ENCODE peak calls at places on chromosome 7, in seven cellular contexts. J, C, X, A, I, F and R are unnamed samples.

GRCh38 chr7:133650487-133651292 is 397.8 kb downstream of the EXOC4 start:
- DNase-seq in J (no peak), C (no peak), X (no peak), A (no peak), I (no peak), F (no peak), R (no peak)

GRCh38 chr7:55177068-55177530 is 158.3 kb downstream of the EGFR start:
- DNase-seq in J (no peak), C (no peak), X (no peak), A (no peak), I (peak; percentile 81), F (no peak), R (peak; percentile 80)

GRCh38 chr7:46879783-46880182 is 702.1 kb downstream of the TNS3 start:
- DNase-seq in J (no peak), C (no peak), X (no peak), A (no peak), I (no peak), F (no peak), R (no peak)

GRCh38 chr7:29865526-29865925 is 59.2 kb downstream of the WIPF3 start:
- DNase-seq in J (no peak), C (no peak), X (no peak), A (peak; percentile 25), I (peak; percentile 88), F (no peak), R (peak; percentile 84)

GRCh38 chr7:128869138-128869943 is 6.7 kb downstream of the ATP6V1F start:
- DNase-seq in J (peak; percentile 2), C (no peak), X (no peak), A (peak; percentile 35), I (no peak), F (peak; percentile 72), R (no peak)

GRCh38 chr7:151990567-151990966 is 34.3 kb downstream of the GALNTL5 start:
- DNase-seq in J (no peak), C (no peak), X (no peak), A (peak; percentile 47), I (peak; percentile 66), F (no peak), R (peak; percentile 66)

GRCh38 chr7:90892213-90892612 is 296.1 kb downstream of the CDK14 start:
- DNase-seq in J (no peak), C (no peak), X (no peak), A (no peak), I (no peak), F (no peak), R (no peak)

GRCh38 chr7:19557726-19558470 is 150.9 kb downstream of the POLR1F start:
- DNase-seq in J (no peak), C (no peak), X (no peak), A (no peak), I (no peak), F (no peak), R (no peak)

GRCh38 chr7:19376591-19376990 is 231.4 kb upstream of the FERD3L start:
- DNase-seq in J (no peak), C (no peak), X (no peak), A (no peak), I (no peak), F (no peak), R (peak; percentile 32)

GRCh38 chr7:77674878-77675277 is 21.4 kb upstream of the RSBN1L start:
- DNase-seq in J (no peak), C (no peak), X (no peak), A (no peak), I (peak; percentile 86), F (no peak), R (peak; percentile 75)

GRCh38 chr7:37921340-37921805 is 933 bp downstream of the EPDR1 start:
- DNase-seq in J (no peak), C (no peak), X (no peak), A (peak; percentile 83), I (peak; percentile 69), F (no peak), R (peak; percentile 65)

GRCh38 chr7:100483101-100483727 is 513 bp upstream of the NYAP1 start:
- DNase-seq in J (peak; percentile 14), C (peak; percentile 30), X (peak; percentile 60), A (peak; percentile 78), I (peak; percentile 41), F (peak; percentile 89), R (no peak)

GRCh38 chr7:93402944-93403343 is 170.8 kb downstream of the VPS50 start:
- DNase-seq in J (no peak), C (no peak), X (no peak), A (no peak), I (no peak), F (no peak), R (no peak)

GRCh38 chr7:91537260-91538152 is 273.3 kb downstream of the FZD1 start:
- DNase-seq in J (no peak), C (no peak), X (no peak), A (no peak), I (no peak), F (no peak), R (no peak)

GRCh38 chr7:6730343-6730633 is 23.5 kb upstream of the ZNF12 start:
- DNase-seq in J (no peak), C (no peak), X (no peak), A (no peak), I (no peak), F (no peak), R (no peak)

GRCh38 chr7:12467837-12468236 is 64.2 kb upstream of the VWDE start:
- DNase-seq in J (no peak), C (no peak), X (no peak), A (no peak), I (no peak), F (no peak), R (no peak)

GRCh38 chr7:139358541-139359365 is 941 bp upstream of the LUC7L2 start:
- DNase-seq in J (peak; percentile 50), C (no peak), X (no peak), A (peak; percentile 87), I (peak; percentile 16), F (no peak), R (peak; percentile 21)

GRCh38 chr7:107045195-107045960 is 873 bp downstream of the PRKAR2B start:
- DNase-seq in J (no peak), C (no peak), X (no peak), A (peak; percentile 33), I (peak; percentile 24), F (peak; percentile 16), R (no peak)

GRCh38 chr7:132492841-132493445 is 83.3 kb downstream of the PLXNA4 start:
- DNase-seq in J (no peak), C (no peak), X (no peak), A (no peak), I (peak; percentile 26), F (no peak), R (no peak)

GRCh38 chr7:35905555-35905954 is 104.7 kb downstream of the SEPTIN7 start:
- DNase-seq in J (no peak), C (no peak), X (no peak), A (peak; percentile 48), I (peak; percentile 37), F (no peak), R (no peak)

GRCh38 chr7:106916689-106917088 is 51.6 kb downstream of the PIK3CG start:
- DNase-seq in J (no peak), C (no peak), X (no peak), A (no peak), I (no peak), F (no peak), R (no peak)

GRCh38 chr7:115763347-115763746 is 267.2 kb downstream of the TFEC start:
- DNase-seq in J (no peak), C (no peak), X (no peak), A (no peak), I (no peak), F (no peak), R (no peak)

GRCh38 chr7:129089521-129090212 is 34.8 kb upstream of the TNPO3 start:
- DNase-seq in J (no peak), C (no peak), X (no peak), A (no peak), I (peak; percentile 29), F (no peak), R (no peak)

GRCh38 chr7:80520199-80520598 is 8.3 kb upstream of the GNAT3 start:
- DNase-seq in J (no peak), C (no peak), X (no peak), A (no peak), I (peak; percentile 84), F (no peak), R (no peak)

GRCh38 chr7:27176343-27176731 is 2.2 kb upstream of the HOXA10 start:
- DNase-seq in J (no peak), C (no peak), X (no peak), A (no peak), I (no peak), F (peak; percentile 6), R (no peak)

GRCh38 chr7:730501-731439 is 3.7 kb upstream of the PRKAR1B start:
- DNase-seq in J (no peak), C (no peak), X (no peak), A (no peak), I (no peak), F (no peak), R (no peak)

GRCh38 chr7:29127527-29127926 is 18.8 kb downstream of the CPVL start:
- DNase-seq in J (no peak), C (no peak), X (no peak), A (no peak), I (no peak), F (peak; percentile 6), R (no peak)

GRCh38 chr7:138449580-138449979 is 10.5 kb upstream of the TRIM24 start:
- DNase-seq in J (no peak), C (no peak), X (no peak), A (peak; percentile 32), I (no peak), F (peak; percentile 50), R (no peak)

GRCh38 chr7:17779381-17779780 is 160.9 kb downstream of the SNX13 start:
- DNase-seq in J (no peak), C (no peak), X (no peak), A (no peak), I (no peak), F (no peak), R (no peak)

GRCh38 chr7:78510580-78511188 is 712.1 kb downstream of the PHTF2 start:
- DNase-seq in J (no peak), C (no peak), X (peak; percentile 28), A (peak; percentile 65), I (peak; percentile 57), F (peak; percentile 48), R (peak; percentile 26)

GRCh38 chr7:136868496-136869005 is at the start of gene CHRM2:
- DNase-seq in J (no peak), C (no peak), X (no peak), A (no peak), I (peak; percentile 18), F (peak; percentile 39), R (no peak)

GRCh38 chr7:148670374-148670773 is 28.3 kb upstream of the CUL1 start:
- DNase-seq in J (no peak), C (no peak), X (no peak), A (no peak), I (no peak), F (no peak), R (no peak)

GRCh38 chr7:23246540-23246939 is at the start of gene GPNMB:
- DNase-seq in J (no peak), C (no peak), X (no peak), A (peak; percentile 10), I (peak; percentile 82), F (no peak), R (peak; percentile 93)

GRCh38 chr7:87110778-87111177 is 41.5 kb upstream of the DMTF1 start:
- DNase-seq in J (no peak), C (no peak), X (no peak), A (no peak), I (peak; percentile 3), F (no peak), R (peak; percentile 6)